ENCODE peak calls at places on chromosome 2, in nine cellular contexts. D, W, R, P, B, L, Y, A and H are unnamed samples.

GRCh38 chr2:68637047-68637446 is 6.3 kb upstream of the PROKR1 start:
- DNase-seq in D (no peak), P (no peak), R (no peak), Y (no peak), B (no peak), A (no peak), L (no peak), W (no peak), H (no peak)

GRCh38 chr2:72926368-72926767 is 9.0 kb downstream of the EMX1 start:
- DNase-seq in P (no peak), R (no peak), A (no peak), W (no peak), Y (no peak), D (no peak), L (no peak), B (no peak), H (no peak)

GRCh38 chr2:44753552-44754285 is 187.8 kb upstream of the SIX3 start:
- DNase-seq in R (no peak), A (no peak), Y (no peak), W (no peak), L (no peak), D (no peak), P (no peak), B (no peak), H (no peak)

GRCh38 chr2:20561703-20562454 is 89.0 kb downstream of the HS1BP3 start:
- DNase-seq in A (no peak), B (no peak), D (no peak), P (no peak), W (no peak), Y (no peak), L (no peak), R (peak), H (peak)

GRCh38 chr2:110115291-110116032 is at the start of gene MALL:
- DNase-seq in R (no peak), L (no peak), B (no peak), Y (peak), A (peak), W (no peak), D (peak), P (no peak), H (peak)

GRCh38 chr2:3654031-3654430 is 4.0 kb upstream of the ALLC start:
- DNase-seq in W (no peak), P (peak), Y (no peak), L (no peak), D (no peak), B (no peak), A (peak), R (no peak), H (no peak)

GRCh38 chr2:13113016-13113415 is 396.3 kb downstream of the TRIB2 start:
- DNase-seq in B (no peak), D (no peak), L (no peak), W (no peak), A (no peak), Y (no peak), P (no peak), R (no peak), H (no peak)

GRCh38 chr2:145043399-145043834 is 523.5 kb upstream of the ZEB2 start:
- DNase-seq in Y (no peak), D (no peak), W (no peak), B (no peak), R (no peak), L (no peak), P (no peak), A (no peak), H (no peak)

GRCh38 chr2:213306320-213306942 is 22.2 kb downstream of the SPAG16 start:
- DNase-seq in D (peak), B (peak), W (no peak), L (no peak), Y (no peak), A (peak), P (peak), R (peak), H (no peak)

DNA sequence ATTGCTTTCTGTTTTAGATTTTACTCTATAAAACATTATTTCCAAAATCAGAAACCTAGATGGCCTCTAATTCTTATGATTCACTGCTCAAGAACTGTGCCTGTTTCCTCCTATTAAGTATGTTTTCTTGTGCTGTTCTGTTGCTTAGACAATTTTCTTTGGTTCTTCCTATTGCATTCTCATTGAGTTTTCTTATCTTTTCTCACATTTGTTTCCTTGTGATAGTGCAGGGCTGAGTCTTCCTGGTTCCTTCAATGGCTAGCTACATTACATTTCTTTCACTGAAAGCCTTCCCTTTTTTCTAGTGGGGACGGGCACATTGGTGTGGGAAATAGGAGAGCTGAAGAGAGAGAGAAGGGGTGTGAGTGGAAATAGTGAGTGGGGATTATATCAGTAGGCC is 183.4 kb downstream of the CALCRL start:
- DNase-seq in R (no peak), Y (no peak), D (no peak), W (no peak), A (no peak), P (no peak), B (no peak), L (no peak), H (no peak)
- TF ChIP-seq POLR2A in R (no peak), Y (no peak), D (no peak), W (no peak), A (no peak), P (no peak), B (no peak), L (no peak), H (no peak)

DNA sequence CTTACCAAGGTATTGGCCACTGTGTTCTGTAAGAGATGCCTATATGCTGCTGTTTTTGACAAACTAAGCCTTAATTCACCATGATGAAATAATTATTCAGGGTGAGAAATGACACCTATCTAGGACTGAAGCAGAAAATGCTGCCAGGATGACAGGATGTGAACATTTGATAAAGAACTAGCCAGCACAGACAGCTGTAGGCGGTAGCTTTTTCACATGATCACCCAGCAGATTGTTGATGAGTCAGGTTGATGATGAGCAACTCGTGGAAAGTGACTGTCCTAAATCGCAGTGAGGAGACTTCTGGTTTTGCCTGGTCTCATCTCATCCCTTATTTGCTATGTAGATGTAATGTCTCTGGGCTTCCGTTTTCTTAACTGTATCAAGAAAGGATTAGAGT is 144.1 kb downstream of the PRPF40A start:
- DNase-seq in B (peak), L (no peak), Y (peak), A (no peak), W (peak), P (no peak), D (no peak), R (peak), H (no peak)
- TF ChIP-seq POLR2A in B (no peak), L (no peak), Y (no peak), A (no peak), W (no peak), P (no peak), D (no peak), R (no peak), H (no peak)

DNA sequence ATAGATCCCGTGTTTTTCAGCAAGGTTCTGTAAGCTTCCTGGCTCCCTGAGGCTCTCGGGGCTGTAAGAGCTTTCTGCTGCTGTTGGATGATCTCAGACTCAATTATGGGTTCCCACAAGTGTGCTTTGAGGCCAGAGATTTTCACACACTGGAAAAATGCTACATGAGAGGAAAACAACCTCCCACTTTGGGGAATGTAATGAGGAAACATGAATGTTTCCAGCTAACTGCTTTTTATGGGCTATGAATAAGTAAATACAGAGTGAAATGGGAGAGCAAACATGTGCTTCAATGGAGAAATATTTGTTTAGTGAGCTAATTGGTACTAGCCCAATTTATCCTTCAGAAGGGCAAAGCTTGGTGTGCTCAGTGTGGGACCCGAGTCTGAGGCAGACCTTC is 249.0 kb downstream of the RDH14 start:
- DNase-seq in P (no peak), R (peak), D (no peak), Y (no peak), L (no peak), W (no peak), A (no peak), B (no peak), H (no peak)
- TF ChIP-seq POLR2A in P (no peak), R (no peak), D (no peak), Y (no peak), L (no peak), W (no peak), A (no peak), B (no peak), H (no peak)

DNA sequence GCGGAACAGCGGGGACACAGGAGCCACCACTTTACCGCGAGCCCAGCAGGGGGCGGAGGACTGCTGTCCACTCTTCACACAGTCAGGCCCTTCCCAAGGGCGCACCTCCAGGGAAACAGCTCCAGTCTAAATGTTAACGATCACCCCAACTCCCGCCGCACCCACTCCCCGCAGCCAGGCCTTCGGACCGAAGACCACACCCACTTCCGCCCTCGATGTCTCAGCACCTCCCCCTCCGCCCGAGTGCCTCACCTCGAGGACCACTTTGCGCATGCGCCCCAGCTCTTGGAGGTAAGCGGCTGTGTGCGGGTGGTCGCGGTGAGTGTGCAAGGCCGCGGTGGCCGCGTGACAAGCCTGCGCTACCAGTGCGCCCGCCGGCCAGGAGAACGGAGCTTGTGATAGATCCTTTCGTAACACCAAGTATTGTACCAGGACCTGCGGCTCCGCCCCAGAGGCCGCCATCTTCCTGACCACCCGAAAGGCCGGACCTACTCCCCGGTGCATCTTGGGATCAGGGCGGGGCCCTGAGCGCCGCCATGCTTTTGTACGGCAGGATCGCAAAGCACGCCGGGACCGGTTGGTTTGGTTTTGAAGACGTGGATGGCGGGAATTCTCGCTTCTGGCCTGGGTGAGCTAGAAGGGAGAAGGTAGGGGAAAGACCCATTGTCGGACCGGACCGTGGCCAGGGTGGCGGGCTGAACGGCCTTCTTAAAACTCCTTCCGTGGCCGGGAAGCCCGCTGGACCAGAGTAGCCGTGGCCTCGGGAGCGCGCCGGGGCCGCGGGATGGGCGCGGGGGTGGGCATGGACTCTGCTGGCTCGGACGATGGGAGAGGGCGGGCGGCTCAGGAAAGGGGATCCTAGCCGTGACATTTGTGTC is at the start of the genes CENPO and PTRHD1:
- DNase-seq in D (peak), P (peak), A (peak), B (peak), R (peak), Y (peak), L (peak), W (peak), H (peak)
- TF ChIP-seq POLR2A in D (no peak), P (no peak), A (no peak), B (peak), R (peak), Y (peak), L (peak), W (peak), H (peak)

DNA sequence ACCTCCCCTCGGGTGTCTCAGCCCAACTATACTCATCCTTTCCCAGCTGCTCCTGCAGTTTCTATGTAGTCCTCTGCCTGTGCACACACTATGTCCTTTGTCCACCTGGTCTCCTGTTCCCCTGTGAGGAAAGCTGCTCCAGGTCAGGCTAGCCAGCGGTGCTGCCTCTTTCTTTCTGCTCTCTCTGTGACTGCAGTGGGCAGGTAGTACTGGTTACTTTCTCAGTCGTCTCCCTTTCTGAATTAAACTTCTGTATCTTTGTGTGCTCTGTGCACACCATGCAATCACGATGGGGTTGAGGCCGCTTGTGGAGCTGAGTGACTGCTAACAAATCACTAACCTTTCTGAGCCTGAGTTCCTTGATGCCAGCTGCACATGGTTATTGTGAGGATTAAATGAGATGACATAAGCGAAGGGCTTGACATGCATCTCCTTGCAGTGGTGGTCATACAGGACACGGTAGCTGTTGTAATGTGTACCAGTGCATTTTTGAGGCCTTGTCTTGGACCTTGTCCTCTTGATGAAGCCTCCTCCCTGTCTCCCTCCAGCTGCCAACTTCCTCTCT is 3.5 kb downstream of the FARP2 start:
- DNase-seq in R (no peak), W (no peak), L (no peak), P (no peak), A (no peak), B (no peak), Y (no peak), D (no peak), H (no peak)
- TF ChIP-seq POLR2A in R (no peak), W (no peak), L (no peak), P (no peak), A (no peak), B (no peak), Y (no peak), D (no peak), H (no peak)

GRCh38 chr2:96759548-96759947 is 1.2 kb upstream of the CNNM4 start:
- DNase-seq in R (no peak), L (no peak), B (no peak), P (no peak), A (no peak), D (no peak), W (no peak), Y (no peak), H (no peak)

GRCh38 chr2:96762529-96763253 is 2.0 kb downstream of the CNNM4 start:
- DNase-seq in W (no peak), B (no peak), R (no peak), Y (no peak), A (peak), L (no peak), D (no peak), P (no peak), H (no peak)

GRCh38 chr2:96760986-96761832 is 507 bp downstream of the CNNM4 start:
- DNase-seq in B (peak), Y (no peak), R (no peak), D (peak), P (peak), W (no peak), A (peak), L (peak), H (no peak)

GRCh38 chr2:96758987-96759386 is 1.7 kb upstream of the CNNM4 start:
- DNase-seq in B (no peak), Y (no peak), R (no peak), L (no peak), P (no peak), D (no peak), A (no peak), W (no peak), H (no peak)

GRCh38 chr2:96760036-96760985 is at the start of gene CNNM4:
- DNase-seq in B (peak), A (peak), P (peak), R (peak), Y (peak), L (peak), D (peak), W (peak), H (peak)
- TF ChIP-seq POLR2A in B (no peak), A (no peak), P (no peak), R (peak), Y (peak), L (no peak), D (no peak), W (no peak), H (peak)

DNA sequence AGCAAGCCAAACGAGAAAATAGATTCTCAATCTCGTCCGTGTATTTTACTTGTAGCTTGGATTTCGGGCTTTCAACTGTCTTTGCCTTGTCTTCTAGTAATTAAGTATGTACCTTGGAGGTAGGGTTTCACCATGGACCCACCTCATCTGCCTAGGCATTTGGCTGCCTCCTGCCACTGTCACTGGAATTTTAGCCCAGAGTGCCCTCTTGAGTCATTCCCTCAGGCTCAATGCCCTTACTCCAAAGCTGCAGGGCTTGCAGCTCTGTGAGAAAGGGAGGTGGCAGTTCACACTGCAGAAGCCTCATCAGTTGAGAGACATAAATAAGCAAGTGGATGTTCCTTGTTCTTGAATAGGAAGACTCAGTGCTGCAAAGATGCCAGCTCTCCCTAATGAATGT is 89.6 kb downstream of the VSNL1 start:
- DNase-seq in Y (no peak), A (no peak), R (no peak), L (no peak), P (no peak), W (no peak), B (no peak), D (no peak), H (no peak)
- TF ChIP-seq POLR2A in Y (no peak), A (no peak), R (no peak), L (no peak), P (no peak), W (no peak), B (no peak), D (no peak), H (no peak)

GRCh38 chr2:232877940-232878511 is 8.0 kb downstream of the SNORC start:
- DNase-seq in P (no peak), W (no peak), A (no peak), D (no peak), B (no peak), R (no peak), Y (no peak), L (peak), H (no peak)

GRCh38 chr2:232876071-232876977 is 6.3 kb downstream of the SNORC start:
- DNase-seq in B (peak), W (peak), A (peak), D (peak), P (no peak), Y (no peak), L (peak), R (no peak), H (no peak)

GRCh38 chr2:232875256-232876070 is 5.4 kb downstream of the SNORC start:
- DNase-seq in Y (no peak), W (peak), D (no peak), R (no peak), P (no peak), L (peak), B (peak), A (no peak), H (no peak)

GRCh38 chr2:232878855-232879617 is 9.0 kb downstream of the SNORC start:
- DNase-seq in P (no peak), Y (no peak), D (no peak), A (no peak), R (no peak), L (peak), B (no peak), W (no peak), H (no peak)

GRCh38 chr2:232876978-232877441 is 6.9 kb downstream of the SNORC start:
- DNase-seq in L (peak), R (no peak), W (no peak), Y (no peak), B (no peak), P (no peak), D (no peak), A (no peak), H (no peak)
- TF ChIP-seq POLR2A in L (no peak), R (no peak), W (no peak), Y (no peak), B (no peak), P (no peak), D (no peak), A (no peak), H (no peak)

GRCh38 chr2:74440378-74441110 is 1.2 kb downstream of the RTKN start:
- DNase-seq in W (peak), A (peak), R (peak), L (peak), P (peak), Y (peak), D (peak), B (peak), H (peak)
- TF ChIP-seq POLR2A in W (peak), A (peak), R (peak), L (peak), P (no peak), Y (no peak), D (no peak), B (no peak), H (peak)